ENCODE peak calls at places on chromosome 11, in five cellular contexts. One of them, this sample, is unnamed.

GRCh38 chr11:36398261-36398953 is 102.3 kb downstream of the PRR5L start:
- DNase-seq in activated T-cell treated with anti-CD3 and anti-CD28 coated beads, Interleukin-2, amount 50 U/mL, for 24 hours: no peak
- DNase-seq in neural progenitor cell: no peak
- DNase-seq in brain microvascular endothelial cell: no peak
- DNase-seq in endothelial cell: no peak
- DNase-seq in this sample: no peak

GRCh38 chr11:79982185-79982584 is 541.4 kb upstream of the TENM4 start:
- DNase-seq in activated T-cell treated with anti-CD3 and anti-CD28 coated beads, Interleukin-2, amount 50 U/mL, for 24 hours: no peak
- DNase-seq in neural progenitor cell: no peak
- DNase-seq in brain microvascular endothelial cell: no peak
- DNase-seq in endothelial cell: no peak
- DNase-seq in this sample: no peak

GRCh38 chr11:112343368-112344039 is 82.8 kb upstream of the PLET1 start:
- DNase-seq in activated T-cell treated with anti-CD3 and anti-CD28 coated beads, Interleukin-2, amount 50 U/mL, for 24 hours: no peak
- DNase-seq in neural progenitor cell: no peak
- DNase-seq in brain microvascular endothelial cell: peak
- DNase-seq in endothelial cell: no peak
- DNase-seq in this sample: peak

GRCh38 chr11:78929092-78929905 is 354.6 kb upstream of the NARS2 start:
- DNase-seq in activated T-cell treated with anti-CD3 and anti-CD28 coated beads, Interleukin-2, amount 50 U/mL, for 24 hours: no peak
- DNase-seq in neural progenitor cell: peak
- DNase-seq in brain microvascular endothelial cell: no peak
- DNase-seq in endothelial cell: no peak
- DNase-seq in this sample: no peak

GRCh38 chr11:66768088-66768521 is 39.1 kb upstream of the SPTBN2 start:
- DNase-seq in activated T-cell treated with anti-CD3 and anti-CD28 coated beads, Interleukin-2, amount 50 U/mL, for 24 hours: no peak
- DNase-seq in neural progenitor cell: no peak
- DNase-seq in brain microvascular endothelial cell: peak
- DNase-seq in endothelial cell: no peak
- DNase-seq in this sample: no peak

GRCh38 chr11:64456509-64457320 is 97.8 kb downstream of the RPS6KA4 start:
- DNase-seq in activated T-cell treated with anti-CD3 and anti-CD28 coated beads, Interleukin-2, amount 50 U/mL, for 24 hours: no peak
- DNase-seq in neural progenitor cell: no peak
- DNase-seq in brain microvascular endothelial cell: no peak
- DNase-seq in endothelial cell: no peak
- DNase-seq in this sample: no peak

GRCh38 chr11:105298630-105299029 is 159.1 kb upstream of the CARD18 start:
- DNase-seq in activated T-cell treated with anti-CD3 and anti-CD28 coated beads, Interleukin-2, amount 50 U/mL, for 24 hours: no peak
- DNase-seq in neural progenitor cell: no peak
- DNase-seq in brain microvascular endothelial cell: peak
- DNase-seq in endothelial cell: no peak
- DNase-seq in this sample: no peak

GRCh38 chr11:72239849-72240460 is 4.0 kb downstream of the PHOX2A start:
- DNase-seq in activated T-cell treated with anti-CD3 and anti-CD28 coated beads, Interleukin-2, amount 50 U/mL, for 24 hours: no peak
- DNase-seq in neural progenitor cell: peak
- DNase-seq in brain microvascular endothelial cell: no peak
- DNase-seq in endothelial cell: peak
- DNase-seq in this sample: no peak

GRCh38 chr11:16082532-16083055 is 273.8 kb downstream of the SOX6 start:
- DNase-seq in activated T-cell treated with anti-CD3 and anti-CD28 coated beads, Interleukin-2, amount 50 U/mL, for 24 hours: no peak
- DNase-seq in neural progenitor cell: no peak
- DNase-seq in brain microvascular endothelial cell: no peak
- DNase-seq in endothelial cell: no peak
- DNase-seq in this sample: no peak

GRCh38 chr11:128361451-128362020 is 225.8 kb downstream of the ETS1 start:
- DNase-seq in activated T-cell treated with anti-CD3 and anti-CD28 coated beads, Interleukin-2, amount 50 U/mL, for 24 hours: no peak
- DNase-seq in neural progenitor cell: no peak
- DNase-seq in brain microvascular endothelial cell: peak
- DNase-seq in endothelial cell: no peak
- DNase-seq in this sample: no peak

GRCh38 chr11:35914824-35915223 is 29.0 kb upstream of the LDLRAD3 start:
- DNase-seq in activated T-cell treated with anti-CD3 and anti-CD28 coated beads, Interleukin-2, amount 50 U/mL, for 24 hours: no peak
- DNase-seq in neural progenitor cell: no peak
- DNase-seq in brain microvascular endothelial cell: no peak
- DNase-seq in endothelial cell: no peak
- DNase-seq in this sample: no peak

GRCh38 chr11:134376150-134376921 is 35.7 kb downstream of the B3GAT1 start:
- DNase-seq in activated T-cell treated with anti-CD3 and anti-CD28 coated beads, Interleukin-2, amount 50 U/mL, for 24 hours: no peak
- DNase-seq in neural progenitor cell: no peak
- DNase-seq in brain microvascular endothelial cell: no peak
- DNase-seq in endothelial cell: no peak
- DNase-seq in this sample: no peak

GRCh38 chr11:25449100-25449499 is 882.8 kb upstream of the ANO3 start:
- DNase-seq in activated T-cell treated with anti-CD3 and anti-CD28 coated beads, Interleukin-2, amount 50 U/mL, for 24 hours: no peak
- DNase-seq in neural progenitor cell: no peak
- DNase-seq in brain microvascular endothelial cell: no peak
- DNase-seq in endothelial cell: no peak
- DNase-seq in this sample: peak

GRCh38 chr11:40276960-40277359 is 1182.5 kb downstream of the LRRC4C start:
- DNase-seq in activated T-cell treated with anti-CD3 and anti-CD28 coated beads, Interleukin-2, amount 50 U/mL, for 24 hours: no peak
- DNase-seq in neural progenitor cell: no peak
- DNase-seq in brain microvascular endothelial cell: no peak
- DNase-seq in endothelial cell: no peak
- DNase-seq in this sample: no peak

GRCh38 chr11:130165601-130166456 is 6.2 kb downstream of the ST14 start:
- DNase-seq in activated T-cell treated with anti-CD3 and anti-CD28 coated beads, Interleukin-2, amount 50 U/mL, for 24 hours: no peak
- DNase-seq in neural progenitor cell: no peak
- DNase-seq in brain microvascular endothelial cell: no peak
- DNase-seq in endothelial cell: no peak
- DNase-seq in this sample: no peak

GRCh38 chr11:113896156-113896879 is 8.3 kb upstream of the HTR3B start:
- DNase-seq in activated T-cell treated with anti-CD3 and anti-CD28 coated beads, Interleukin-2, amount 50 U/mL, for 24 hours: no peak
- DNase-seq in neural progenitor cell: peak
- DNase-seq in brain microvascular endothelial cell: peak
- DNase-seq in endothelial cell: peak
- DNase-seq in this sample: peak

GRCh38 chr11:35383953-35384352 is 35.4 kb downstream of the SLC1A2 start:
- DNase-seq in activated T-cell treated with anti-CD3 and anti-CD28 coated beads, Interleukin-2, amount 50 U/mL, for 24 hours: no peak
- DNase-seq in neural progenitor cell: no peak
- DNase-seq in brain microvascular endothelial cell: no peak
- DNase-seq in endothelial cell: no peak
- DNase-seq in this sample: no peak

GRCh38 chr11:32006799-32007388 is 84.0 kb upstream of the RCN1 start:
- DNase-seq in activated T-cell treated with anti-CD3 and anti-CD28 coated beads, Interleukin-2, amount 50 U/mL, for 24 hours: no peak
- DNase-seq in neural progenitor cell: peak
- DNase-seq in brain microvascular endothelial cell: peak
- DNase-seq in endothelial cell: peak
- DNase-seq in this sample: peak

GRCh38 chr11:12161137-12161536 is 50.7 kb downstream of the MICAL2 start:
- DNase-seq in activated T-cell treated with anti-CD3 and anti-CD28 coated beads, Interleukin-2, amount 50 U/mL, for 24 hours: peak
- DNase-seq in neural progenitor cell: no peak
- DNase-seq in brain microvascular endothelial cell: no peak
- DNase-seq in endothelial cell: no peak
- DNase-seq in this sample: no peak

GRCh38 chr11:67638535-67639437 is 777 bp downstream of the TBX10 start:
- DNase-seq in activated T-cell treated with anti-CD3 and anti-CD28 coated beads, Interleukin-2, amount 50 U/mL, for 24 hours: no peak
- DNase-seq in neural progenitor cell: no peak
- DNase-seq in brain microvascular endothelial cell: no peak
- DNase-seq in endothelial cell: no peak
- DNase-seq in this sample: no peak

GRCh38 chr11:117303101-117303500 is 12.0 kb downstream of the BACE1-AS start:
- DNase-seq in activated T-cell treated with anti-CD3 and anti-CD28 coated beads, Interleukin-2, amount 50 U/mL, for 24 hours: no peak
- DNase-seq in neural progenitor cell: no peak
- DNase-seq in brain microvascular endothelial cell: no peak
- DNase-seq in endothelial cell: no peak
- DNase-seq in this sample: no peak

GRCh38 chr11:71137376-71137775 is 115.0 kb downstream of the SHANK2 start:
- DNase-seq in activated T-cell treated with anti-CD3 and anti-CD28 coated beads, Interleukin-2, amount 50 U/mL, for 24 hours: no peak
- DNase-seq in neural progenitor cell: no peak
- DNase-seq in brain microvascular endothelial cell: no peak
- DNase-seq in endothelial cell: no peak
- DNase-seq in this sample: no peak

GRCh38 chr11:100704176-100704575 is 17.1 kb downstream of the ARHGAP42 start:
- DNase-seq in activated T-cell treated with anti-CD3 and anti-CD28 coated beads, Interleukin-2, amount 50 U/mL, for 24 hours: no peak
- DNase-seq in neural progenitor cell: peak
- DNase-seq in brain microvascular endothelial cell: no peak
- DNase-seq in endothelial cell: no peak
- DNase-seq in this sample: no peak

GRCh38 chr11:76626266-76626665 is 44.3 kb downstream of the LRRC32 start:
- DNase-seq in activated T-cell treated with anti-CD3 and anti-CD28 coated beads, Interleukin-2, amount 50 U/mL, for 24 hours: no peak
- DNase-seq in neural progenitor cell: no peak
- DNase-seq in brain microvascular endothelial cell: no peak
- DNase-seq in endothelial cell: peak
- DNase-seq in this sample: no peak

GRCh38 chr11:104198576-104198975 is 34.6 kb upstream of the PDGFD start:
- DNase-seq in activated T-cell treated with anti-CD3 and anti-CD28 coated beads, Interleukin-2, amount 50 U/mL, for 24 hours: no peak
- DNase-seq in neural progenitor cell: no peak
- DNase-seq in brain microvascular endothelial cell: no peak
- DNase-seq in endothelial cell: no peak
- DNase-seq in this sample: no peak

GRCh38 chr11:70860855-70861254 is 391.5 kb downstream of the SHANK2 start:
- DNase-seq in activated T-cell treated with anti-CD3 and anti-CD28 coated beads, Interleukin-2, amount 50 U/mL, for 24 hours: no peak
- DNase-seq in neural progenitor cell: peak
- DNase-seq in brain microvascular endothelial cell: no peak
- DNase-seq in endothelial cell: no peak
- DNase-seq in this sample: no peak

GRCh38 chr11:104476454-104476853 is 312.5 kb upstream of the PDGFD start:
- DNase-seq in activated T-cell treated with anti-CD3 and anti-CD28 coated beads, Interleukin-2, amount 50 U/mL, for 24 hours: no peak
- DNase-seq in neural progenitor cell: no peak
- DNase-seq in brain microvascular endothelial cell: no peak
- DNase-seq in endothelial cell: no peak
- DNase-seq in this sample: no peak

GRCh38 chr11:42595856-42596255 is 715.9 kb upstream of the API5 start:
- DNase-seq in activated T-cell treated with anti-CD3 and anti-CD28 coated beads, Interleukin-2, amount 50 U/mL, for 24 hours: no peak
- DNase-seq in neural progenitor cell: peak
- DNase-seq in brain microvascular endothelial cell: no peak
- DNase-seq in endothelial cell: no peak
- DNase-seq in this sample: no peak

GRCh38 chr11:15580056-15580774 is 465.5 kb downstream of the INSC start:
- DNase-seq in activated T-cell treated with anti-CD3 and anti-CD28 coated beads, Interleukin-2, amount 50 U/mL, for 24 hours: no peak
- DNase-seq in neural progenitor cell: no peak
- DNase-seq in brain microvascular endothelial cell: no peak
- DNase-seq in endothelial cell: no peak
- DNase-seq in this sample: no peak

GRCh38 chr11:68440254-68440653 is 20.3 kb upstream of the PPP6R3 start:
- DNase-seq in activated T-cell treated with anti-CD3 and anti-CD28 coated beads, Interleukin-2, amount 50 U/mL, for 24 hours: no peak
- DNase-seq in neural progenitor cell: no peak
- DNase-seq in brain microvascular endothelial cell: no peak
- DNase-seq in endothelial cell: no peak
- DNase-seq in this sample: no peak

This sample was measured in SK-N-SH.